ENCODE peak calls at places on chromosomes 3 and 15, in six cellular contexts. Y, T, S, R, U and M are unnamed samples.

GRCh38 chr3:102791641-102792589 is 357.1 kb downstream of the ZPLD1 start:
- DNase-seq in Y (no peak), T (no peak), S (no peak), R (no peak), U (no peak), M (no peak)

GRCh38 chr3:13301295-13301987 is 118.7 kb downstream of the NUP210 start:
- DNase-seq in Y (no peak), T (peak; percentile 4), S (peak; percentile 12), R (no peak), U (no peak), M (no peak)

GRCh38 chr3:188468196-188468595 is 314.2 kb downstream of the LPP start:
- DNase-seq in Y (no peak), T (no peak), S (no peak), R (no peak), U (no peak), M (no peak)

GRCh38 chr3:192409203-192409837 is 318.0 kb downstream of the FGF12 start:
- DNase-seq in Y (no peak), T (peak; percentile 36), S (no peak), R (peak; percentile 39), U (peak; percentile 70), M (no peak)

GRCh38 chr3:43180027-43180426 is 74.1 kb upstream of the POMGNT2 start:
- DNase-seq in Y (no peak), T (no peak), S (no peak), R (no peak), U (no peak), M (no peak)

GRCh38 chr15:101669744-101670143 is 17.6 kb upstream of the TM2D3 start:
- DNase-seq in Y (no peak), T (no peak), S (no peak), R (no peak), U (no peak), M (no peak)

GRCh38 chr3:69305011-69305410 is 80.9 kb downstream of the FRMD4B start:
- DNase-seq in Y (no peak), T (no peak), S (no peak), R (no peak), U (no peak), M (peak; percentile 58)

GRCh38 chr15:71706461-71707229 is 103.7 kb upstream of the NR2E3 start:
- DNase-seq in Y (no peak), T (no peak), S (no peak), R (no peak), U (no peak), M (no peak)

GRCh38 chr3:171469376-171469775 is 9.2 kb upstream of the TNIK start:
- DNase-seq in Y (no peak), T (no peak), S (no peak), R (no peak), U (no peak), M (no peak)

GRCh38 chr3:17182158-17182557 is 297.4 kb downstream of the PLCL2 start:
- DNase-seq in Y (no peak), T (no peak), S (no peak), R (no peak), U (no peak), M (peak; percentile 47)

GRCh38 chr3:28745436-28745835 is 396.8 kb upstream of the AZI2 start:
- DNase-seq in Y (no peak), T (no peak), S (no peak), R (no peak), U (no peak), M (no peak)

GRCh38 chr3:67349551-67350174 is 304.7 kb downstream of the SUCLG2 start:
- DNase-seq in Y (no peak), T (no peak), S (no peak), R (no peak), U (no peak), M (peak; percentile 24)

GRCh38 chr15:82139823-82140268 is 94.0 kb upstream of the MEX3B start:
- DNase-seq in Y (no peak), T (no peak), S (peak; percentile 33), R (no peak), U (no peak), M (no peak)

GRCh38 chr3:190306513-190307163 is 15.6 kb downstream of the CLDN1 start:
- DNase-seq in Y (no peak), T (peak; percentile 73), S (no peak), R (peak; percentile 12), U (no peak), M (no peak)

GRCh38 chr3:161274691-161275298 is 53.7 kb downstream of the NMD3 start:
- DNase-seq in Y (no peak), T (peak; percentile 49), S (peak; percentile 54), R (no peak), U (no peak), M (no peak)

GRCh38 chr3:154125378-154126030 is 4.3 kb downstream of the ARHGEF26 start:
- DNase-seq in Y (no peak), T (no peak), S (no peak), R (no peak), U (no peak), M (no peak)

GRCh38 chr3:167821248-167821805 is 85.8 kb downstream of the SERPINI1 start:
- DNase-seq in Y (no peak), T (no peak), S (no peak), R (no peak), U (no peak), M (no peak)

GRCh38 chr3:167823738-167824137 is 88.2 kb downstream of the SERPINI1 start:
- DNase-seq in Y (no peak), T (no peak), S (no peak), R (no peak), U (no peak), M (no peak)

GRCh38 chr3:167816953-167817352 is 81.4 kb downstream of the SERPINI1 start:
- DNase-seq in Y (no peak), T (no peak), S (no peak), R (no peak), U (no peak), M (no peak)

GRCh38 chr3:167814441-167814951 is 79.0 kb downstream of the SERPINI1 start:
- DNase-seq in Y (no peak), T (peak; percentile 18), S (no peak), R (no peak), U (no peak), M (no peak)

GRCh38 chr3:167820114-167820865 is 84.8 kb downstream of the SERPINI1 start:
- DNase-seq in Y (no peak), T (no peak), S (no peak), R (no peak), U (no peak), M (no peak)
- TF ChIP-seq CTCF in Y (no peak), T (no peak), S (no peak), R (no peak), U (no peak), M (no peak)

GRCh38 chr3:57757642-57758297 is 1.7 kb downstream of the SLMAP start:
- DNase-seq in Y (no peak), T (peak; percentile 16), S (no peak), R (no peak), U (no peak), M (peak; percentile 13)
- H3K4me3 ChIP-seq in Y (peak overlapping the region; percentile 63), T (peak overlapping the region; percentile 97), S (peak overlapping the region; percentile 79), R (peak overlapping the region; percentile 98), U (peak overlapping the region; percentile 94), M (peak overlapping the region; percentile 77)

DNA sequence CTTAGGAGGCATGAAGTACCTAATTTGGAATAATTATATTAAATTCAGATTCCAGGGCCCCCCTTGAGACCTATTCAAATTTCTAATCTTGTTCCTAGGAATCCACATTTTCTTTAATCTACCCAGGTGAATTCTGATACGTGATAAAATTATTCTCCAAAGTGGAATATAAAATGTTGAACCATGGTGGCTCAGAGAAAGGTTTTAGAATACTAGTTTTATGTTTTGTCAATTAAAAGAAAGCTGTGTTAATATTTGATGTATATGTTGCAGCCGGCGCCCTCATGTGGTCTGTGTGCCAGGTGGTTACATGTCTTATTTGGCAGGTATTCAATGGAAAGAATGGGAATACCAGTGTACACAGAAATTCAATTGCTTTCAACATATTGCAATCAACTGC is 321.8 kb downstream of the FEZF2 start:
- DNase-seq in Y (no peak), T (peak; percentile 78), S (peak; percentile 27), R (no peak), U (no peak), M (no peak)
- TF ChIP-seq CTCF in Y (peak; percentile 16), T (no peak), S (peak; percentile 47), R (no peak), U (peak; percentile 16), M (peak; percentile 20)

GRCh38 chr3:130604806-130605205 is 87.8 kb downstream of the COL6A6 start:
- DNase-seq in Y (no peak), T (no peak), S (no peak), R (no peak), U (no peak), M (no peak)

GRCh38 chr3:130607553-130608154 is 90.7 kb downstream of the COL6A6 start:
- DNase-seq in Y (no peak), T (no peak), S (no peak), R (no peak), U (no peak), M (no peak)

GRCh38 chr3:130601662-130602061 is 84.7 kb downstream of the COL6A6 start:
- DNase-seq in Y (no peak), T (no peak), S (no peak), R (no peak), U (no peak), M (no peak)
- H3K4me3 ChIP-seq in Y (no peak overlapping the region), T (no peak overlapping the region), S (no peak overlapping the region), R (no peak overlapping the region), U (no peak overlapping the region), M (no peak overlapping the region)

DNA sequence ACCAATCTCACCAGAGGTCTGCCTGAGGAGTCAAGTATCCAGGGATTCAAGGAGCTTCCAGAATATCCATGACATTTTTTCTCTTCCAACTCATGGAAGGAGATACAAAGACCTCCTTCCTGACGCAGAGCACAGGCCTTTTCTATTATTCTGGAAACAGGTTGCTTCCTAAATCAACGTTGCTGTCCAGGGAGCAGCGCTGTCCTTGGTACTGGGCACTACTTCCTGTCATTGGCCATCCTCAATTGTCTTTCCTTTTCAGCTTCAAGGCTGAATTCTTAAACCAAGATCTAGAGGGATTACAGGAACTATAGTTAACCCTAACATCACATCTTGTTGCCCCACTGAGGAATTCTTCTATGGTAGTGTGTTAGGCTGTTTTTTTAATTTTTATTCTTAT is 50.4 kb upstream of the TBC1D21 start:
- DNase-seq in Y (no peak), T (no peak), S (no peak), R (no peak), U (no peak), M (no peak)
- TF ChIP-seq CTCF in Y (no peak), T (no peak), S (no peak), R (no peak), U (no peak), M (no peak)

GRCh38 chr3:49133226-49133951 is 539 bp upstream of the LAMB2 start:
- DNase-seq in Y (peak; percentile 74), T (peak; percentile 90), S (peak; percentile 74), R (peak; percentile 86), U (peak; percentile 91), M (no peak)

GRCh38 chr3:49132437-49133225 is at the start of gene LAMB2:
- DNase-seq in Y (peak; percentile 48), T (peak; percentile 84), S (peak; percentile 66), R (peak; percentile 81), U (peak; percentile 85), M (no peak)

GRCh38 chr3:49131040-49131439 is 1.8 kb downstream of the LAMB2 start:
- DNase-seq in Y (no peak), T (no peak), S (no peak), R (no peak), U (no peak), M (no peak)

GRCh38 chr3:49131576-49131975 is 1.3 kb downstream of the LAMB2 start:
- DNase-seq in Y (no peak), T (no peak), S (no peak), R (no peak), U (no peak), M (no peak)

GRCh38 chr3:49132073-49132436 is 795 bp downstream of the LAMB2 start:
- DNase-seq in Y (no peak), T (peak; percentile 33), S (no peak), R (no peak), U (no peak), M (no peak)
- H3K4me3 ChIP-seq in Y (peak overlapping the region; percentile 89), T (peak overlapping the region; percentile 64), S (peak overlapping the region; percentile 91), R (peak overlapping the region; percentile 89), U (peak overlapping the region; percentile 84), M (no peak overlapping the region)